ENCODE peak calls at places on chromosomes 12 and 14, in nine cellular contexts. P is skeletal muscle cell, K is fibroblast of pulmonary artery, T is Karpas-422, I is iPS-NIHi11, S is NCI-H1694, O is BJ, Q is heart right ventricle, B is foreskin fibroblast. Y is an unnamed sample.

GRCh38 chr12:53935562-53936341 is 2.9 kb upstream of the HOXC13 start:
- DNase-seq in P (no peak), K (no peak), T (no peak), I (no peak), S (no peak), O (no peak), Q (no peak), B (no peak), Y (no peak)

GRCh38 chr12:1117371-1117770 is 126.3 kb downstream of the ERC1 start:
- DNase-seq in P (peak), K (no peak), T (no peak), I (no peak), S (no peak), O (no peak), Q (no peak), B (no peak), Y (no peak)

GRCh38 chr12:91926810-91927209 is 218.8 kb downstream of the BTG1 start:
- DNase-seq in P (peak), K (peak), T (no peak), I (no peak), S (no peak), O (peak), Q (no peak), B (peak), Y (no peak)

GRCh38 chr12:110639336-110640178 is 25.6 kb downstream of the TCTN1 start:
- DNase-seq in P (peak), K (peak), T (no peak), I (no peak), S (no peak), O (peak), Q (no peak), B (peak), Y (no peak)

GRCh38 chr14:87813211-87813610 is 179.8 kb downstream of the GALC start:
- DNase-seq in P (no peak), K (no peak), T (peak), I (no peak), S (no peak), O (no peak), Q (no peak), B (no peak), Y (no peak)

GRCh38 chr12:57619434-57620244 is 8.4 kb downstream of the ARHGEF25 start:
- DNase-seq in P (no peak), K (no peak), T (no peak), I (peak), S (no peak), O (no peak), Q (peak), B (no peak), Y (no peak)

GRCh38 chr14:43356984-43357545 is 1150.0 kb downstream of the FSCB start:
- DNase-seq in P (no peak), K (peak), T (no peak), I (no peak), S (no peak), O (no peak), Q (no peak), B (no peak), Y (no peak)

GRCh38 chr12:49974231-49974675 is 1.5 kb downstream of the AQP6 start:
- DNase-seq in P (no peak), K (peak), T (no peak), I (peak), S (no peak), O (no peak), Q (peak), B (peak), Y (peak)

GRCh38 chr14:91250912-91251311 is 6.4 kb upstream of the GPR68 start:
- DNase-seq in P (no peak), K (no peak), T (no peak), I (no peak), S (no peak), O (no peak), Q (no peak), B (no peak), Y (no peak)

GRCh38 chr12:122265433-122265832 is 861 bp downstream of the VPS33A start:
- DNase-seq in P (no peak), K (no peak), T (peak), I (no peak), S (no peak), O (no peak), Q (no peak), B (no peak), Y (no peak)

GRCh38 chr12:47742253-47742825 is 16.3 kb downstream of the RAPGEF3 start:
- DNase-seq in P (no peak), K (peak), T (peak), I (peak), S (no peak), O (no peak), Q (peak), B (no peak), Y (no peak)

GRCh38 chr12:44674866-44675265 is 201.2 kb downstream of the NELL2 start:
- DNase-seq in P (no peak), K (no peak), T (no peak), I (no peak), S (no peak), O (no peak), Q (no peak), B (no peak), Y (no peak)

GRCh38 chr12:115599251-115599811 is 678.2 kb downstream of the MED13L start:
- DNase-seq in P (peak), K (no peak), T (no peak), I (peak), S (no peak), O (no peak), Q (peak), B (no peak), Y (no peak)

GRCh38 chr12:123126294-123127144 is 24.4 kb downstream of the PITPNM2 start:
- DNase-seq in P (peak), K (peak), T (no peak), I (no peak), S (no peak), O (peak), Q (no peak), B (peak), Y (no peak)

GRCh38 chr14:77097006-77097688 is 911 bp upstream of the CIPC start:
- DNase-seq in P (no peak), K (no peak), T (no peak), I (no peak), S (peak), O (no peak), Q (no peak), B (peak), Y (no peak)

GRCh38 chr12:110972870-110973269 is 52.5 kb upstream of the MYL2 start:
- DNase-seq in P (no peak), K (no peak), T (no peak), I (no peak), S (no peak), O (no peak), Q (no peak), B (no peak), Y (no peak)

Y was measured in left colon.